ENCODE peak calls at places on chromosomes 13 and 19, in ten cellular contexts. F is right atrium auricular region, G is stomach, Z is tibial artery, W is fibroblast of the aortic adventitia, C is dorsolateral prefrontal cortex, Y is GM06990, R is Peyer's patch, L is osteoblast, O is BE2C. K is an unnamed sample.

GRCh38 chr13:45341799-45342584 is 1.0 kb upstream of the TPT1 start:
- DNase-seq in O (peak; percentile 52), W (peak; percentile 75), R (no peak), Y (no peak), F (peak; percentile 86), L (no peak), G (peak; percentile 59), Z (peak; percentile 86), C (no peak), K (peak; percentile 67)

GRCh38 chr19:47541507-47541906 is 26.6 kb upstream of the NAPA start:
- DNase-seq in F (no peak), Y (no peak), C (no peak), R (no peak), Z (no peak), W (no peak), G (no peak), O (no peak), L (no peak), K (no peak)

GRCh38 chr13:23828866-23829265 is 60.3 kb downstream of the MIPEP start:
- DNase-seq in L (no peak), Z (no peak), G (no peak), Y (no peak), C (no peak), W (peak; percentile 48), O (no peak), F (no peak), R (no peak), K (peak; percentile 51)

GRCh38 chr19:43620061-43621001 is 902 bp upstream of the ZNF428 start:
- DNase-seq in F (no peak), G (no peak), C (no peak), W (no peak), R (no peak), L (peak; percentile 29), O (no peak), Z (no peak), Y (no peak), K (no peak)

GRCh38 chr13:51818276-51818675 is 14.3 kb upstream of the DHRS12 start:
- DNase-seq in L (no peak), W (no peak), Z (peak; percentile 28), O (no peak), R (no peak), G (no peak), C (no peak), Y (no peak), F (no peak), K (no peak)

GRCh38 chr19:3176715-3177501 is 1.7 kb upstream of the S1PR4 start:
- DNase-seq in C (no peak), F (no peak), L (peak; percentile 98), Z (no peak), Y (no peak), W (peak; percentile 54), O (no peak), G (peak; percentile 69), R (peak; percentile 32), K (no peak)

GRCh38 chr19:7565332-7565731 is 29.8 kb downstream of the PNPLA6 start:
- DNase-seq in R (no peak), L (peak; percentile 74), Z (no peak), O (no peak), C (no peak), Y (no peak), F (no peak), G (no peak), W (no peak), K (no peak)

GRCh38 chr13:41259875-41260501 is 3.4 kb downstream of the MTRF1 start:
- DNase-seq in O (no peak), R (no peak), W (no peak), F (no peak), Z (no peak), C (no peak), G (no peak), L (no peak), Y (no peak), K (no peak)

GRCh38 chr19:17946965-17947784 is 14.4 kb downstream of the CCDC124 start:
- DNase-seq in C (no peak), Y (peak; percentile 73), R (peak; percentile 28), F (no peak), Z (no peak), L (peak; percentile 88), W (no peak), O (no peak), G (no peak), K (no peak)

GRCh38 chr13:53197424-53197823 is 168.8 kb downstream of the OLFM4 start:
- DNase-seq in G (no peak), O (no peak), Y (no peak), F (no peak), L (no peak), R (no peak), C (no peak), W (no peak), Z (no peak), K (no peak)

GRCh38 chr13:98731925-98732324 is 20.5 kb downstream of the SLC15A1 start:
- DNase-seq in R (no peak), Y (no peak), Z (no peak), L (no peak), F (no peak), O (no peak), W (no peak), C (no peak), G (no peak), K (no peak)

GRCh38 chr13:42007844-42008243 is 40.6 kb upstream of the DGKH start:
- DNase-seq in G (no peak), Y (no peak), R (no peak), L (peak; percentile 78), F (no peak), O (no peak), C (no peak), Z (no peak), W (peak; percentile 90), K (peak; percentile 67)

GRCh38 chr13:112730157-112730671 is 40.4 kb downstream of the ATP11A start:
- DNase-seq in C (no peak), R (no peak), F (peak; percentile 74), L (peak; percentile 78), G (peak; percentile 15), Y (no peak), Z (no peak), O (no peak), W (no peak), K (peak; percentile 27)

GRCh38 chr19:40724315-40724714 is 7.4 kb downstream of the ITPKC start:
- DNase-seq in L (no peak), G (no peak), Z (no peak), R (no peak), F (no peak), Y (no peak), C (no peak), W (no peak), O (no peak), K (no peak)

GRCh38 chr13:20411638-20412342 is 113.9 kb downstream of the CRYL1 start:
- DNase-seq in G (no peak), Z (no peak), Y (no peak), C (no peak), L (no peak), R (peak; percentile 26), O (no peak), F (no peak), W (no peak), K (no peak)

GRCh38 chr13:21130116-21130515 is 46.2 kb downstream of the SKA3 start:
- DNase-seq in O (no peak), F (no peak), Y (no peak), W (peak; percentile 30), L (no peak), Z (no peak), R (no peak), C (no peak), G (no peak), K (no peak)

GRCh38 chr19:15280915-15281683 is 48.9 kb upstream of the EPHX3 start:
- DNase-seq in O (peak; percentile 85), C (peak; percentile 83), L (peak; percentile 90), F (peak; percentile 94), R (peak; percentile 39), Z (peak; percentile 92), W (peak; percentile 86), G (peak; percentile 75), Y (no peak), K (peak; percentile 89)

GRCh38 chr19:11598746-11599145 is 1.5 kb downstream of the ZNF627 start:
- DNase-seq in F (no peak), W (no peak), Z (no peak), G (no peak), O (no peak), Y (no peak), R (no peak), L (no peak), C (no peak), K (no peak)
- H3K4me3 ChIP-seq in F (no peak overlapping the region), W (peak overlapping the region; percentile 18), Z (no peak overlapping the region), G (peak overlapping the region; percentile 93), O (no peak overlapping the region), Y (peak overlapping the region; percentile 96), R (no peak overlapping the region), L (no peak overlapping the region), C (no peak overlapping the region), K (peak overlapping the region; percentile 94)

DNA sequence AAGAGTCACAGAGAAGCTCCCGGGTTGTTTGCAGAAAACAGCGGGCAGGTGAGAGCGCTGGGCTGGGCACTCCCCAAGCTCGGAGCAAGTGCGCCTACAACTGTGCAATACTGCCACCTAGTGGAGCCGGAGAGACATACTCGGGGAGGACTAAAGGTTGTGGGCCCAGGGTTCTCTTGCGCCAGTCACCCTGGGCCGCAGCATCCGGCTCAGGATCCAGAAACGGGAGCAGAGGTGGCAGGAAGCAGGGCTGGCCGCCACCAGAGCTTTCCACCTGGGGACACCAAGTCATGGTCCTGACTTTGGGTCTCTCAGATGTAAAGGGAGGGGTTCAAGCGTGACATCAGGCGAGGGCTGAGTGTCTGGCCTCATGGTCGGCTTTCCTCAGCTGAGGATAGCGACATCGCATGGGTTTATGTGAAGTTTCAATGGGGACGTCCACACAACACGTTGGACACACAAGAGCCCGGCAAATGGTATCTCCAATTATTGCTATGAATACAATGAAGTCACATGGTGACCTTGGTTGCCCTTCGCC is 11.2 kb upstream of the KLK4 start:
- DNase-seq in R (peak; percentile 72), W (peak; percentile 77), Y (peak; percentile 55), G (peak; percentile 75), F (peak; percentile 62), O (peak; percentile 86), L (peak; percentile 95), Z (peak; percentile 68), C (peak; percentile 60), K (peak; percentile 82)
- TF ChIP-seq CTCF in R (peak; percentile 79), W (peak; percentile 90), Y (peak; percentile 89), G (no peak), F (peak; percentile 84), O (peak; percentile 87), L (peak; percentile 81), Z (peak; percentile 59), C (peak; percentile 79), K (peak; percentile 86)

DNA sequence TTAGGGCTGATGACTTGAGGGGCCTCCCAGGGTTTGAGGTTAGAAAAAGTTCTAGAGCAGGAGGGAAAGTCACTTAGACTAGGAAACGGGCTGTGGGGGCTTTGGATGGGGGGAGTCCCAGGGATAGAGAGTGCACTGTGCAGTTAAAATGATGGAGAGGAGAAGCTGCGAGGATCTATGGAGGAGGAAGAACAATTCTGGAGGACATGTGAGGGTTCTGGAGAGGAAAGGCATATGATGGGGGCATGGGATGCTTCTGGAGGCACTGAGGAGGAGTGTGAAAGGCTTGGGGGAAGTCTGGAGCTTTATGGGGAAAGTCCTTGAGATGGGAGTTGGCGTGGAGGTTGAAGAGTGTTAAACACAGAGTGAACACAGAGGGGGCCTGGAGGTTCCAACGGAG is 2.2 kb downstream of the KCNC3 start:
- DNase-seq in C (no peak), L (peak; percentile 84), R (no peak), O (no peak), G (no peak), F (no peak), Z (no peak), Y (no peak), W (no peak), K (no peak)
- H3K4me3 ChIP-seq in C (peak overlapping the region; percentile 25), L (no peak overlapping the region), R (no peak overlapping the region), O (no peak overlapping the region), G (no peak overlapping the region), F (no peak overlapping the region), Z (no peak overlapping the region), Y (no peak overlapping the region), W (no peak overlapping the region), K (no peak overlapping the region)

GRCh38 chr19:51810228-51810627 is 15.3 kb downstream of the FPR3 start:
- DNase-seq in Z (no peak), C (no peak), R (no peak), O (no peak), F (no peak), Y (no peak), L (no peak), G (no peak), W (peak; percentile 44), K (peak; percentile 21)
- TF ChIP-seq CTCF in Z (no peak), C (no peak), R (no peak), O (peak; percentile 7), F (peak; percentile 59), Y (no peak), L (peak; percentile 10), G (no peak), W (peak; percentile 8), K (no peak)

K was measured in fibroblast of pulmonary artery.